ENCODE peak calls at places on chromosomes 3 and 15, in six cellular contexts. One of them, this sample, is unnamed.

GRCh38 chr15:44038801-44039200 is 156.3 kb downstream of the FRMD5 start:
- DNase-seq in K562: no peak
- DNase-seq in endothelial cell of umbilical vein: no peak
- DNase-seq in WTC11: peak
- DNase-seq in A549: no peak
- DNase-seq in H1: peak
- DNase-seq in this sample: peak

GRCh38 chr15:90295270-90295648 is 29.8 kb downstream of the NGRN start:
- DNase-seq in K562: no peak
- DNase-seq in endothelial cell of umbilical vein: no peak
- DNase-seq in WTC11: no peak
- DNase-seq in A549: no peak
- DNase-seq in H1: no peak
- DNase-seq in this sample: no peak

GRCh38 chr3:139476348-139476747 is at the start of gene RBP2:
- DNase-seq in K562: no peak
- DNase-seq in endothelial cell of umbilical vein: no peak
- DNase-seq in WTC11: no peak
- DNase-seq in A549: no peak
- DNase-seq in H1: no peak
- DNase-seq in this sample: no peak

GRCh38 chr3:186251948-186252619 is 110.0 kb downstream of the DGKG start:
- DNase-seq in K562: no peak
- DNase-seq in endothelial cell of umbilical vein: no peak
- DNase-seq in WTC11: no peak
- DNase-seq in A549: no peak
- DNase-seq in H1: no peak
- DNase-seq in this sample: no peak

GRCh38 chr3:123834631-123835030 is 49.5 kb downstream of the MYLK start:
- DNase-seq in K562: no peak
- DNase-seq in endothelial cell of umbilical vein: peak
- DNase-seq in WTC11: no peak
- DNase-seq in A549: no peak
- DNase-seq in H1: no peak
- DNase-seq in this sample: no peak

GRCh38 chr15:99450896-99451358 is 114.9 kb upstream of the MEF2A start:
- DNase-seq in K562: peak
- DNase-seq in endothelial cell of umbilical vein: peak
- DNase-seq in WTC11: no peak
- DNase-seq in A549: no peak
- DNase-seq in H1: peak
- DNase-seq in this sample: no peak

GRCh38 chr3:197394464-197395321 is 96.3 kb upstream of the DLG1 start:
- DNase-seq in K562: peak
- DNase-seq in endothelial cell of umbilical vein: peak
- DNase-seq in WTC11: no peak
- DNase-seq in A549: no peak
- DNase-seq in H1: no peak
- DNase-seq in this sample: no peak

GRCh38 chr15:28942046-28942445 is 56.3 kb downstream of the APBA2 start:
- DNase-seq in K562: no peak
- DNase-seq in endothelial cell of umbilical vein: no peak
- DNase-seq in WTC11: no peak
- DNase-seq in A549: no peak
- DNase-seq in H1: no peak
- DNase-seq in this sample: no peak

GRCh38 chr15:80559320-80559693 is 135.8 kb upstream of the ABHD17C start:
- DNase-seq in K562: no peak
- DNase-seq in endothelial cell of umbilical vein: no peak
- DNase-seq in WTC11: no peak
- DNase-seq in A549: no peak
- DNase-seq in H1: peak
- DNase-seq in this sample: no peak

GRCh38 chr3:21170964-21171363 is 580.0 kb downstream of the ZNF385D start:
- DNase-seq in K562: peak
- DNase-seq in endothelial cell of umbilical vein: no peak
- DNase-seq in WTC11: no peak
- DNase-seq in A549: no peak
- DNase-seq in H1: no peak
- DNase-seq in this sample: no peak

GRCh38 chr3:135081451-135082434 is 286.7 kb downstream of the EPHB1 start:
- DNase-seq in K562: no peak
- DNase-seq in endothelial cell of umbilical vein: no peak
- DNase-seq in WTC11: no peak
- DNase-seq in A549: no peak
- DNase-seq in H1: no peak
- DNase-seq in this sample: no peak

GRCh38 chr3:135084404-135084803 is 289.3 kb downstream of the EPHB1 start:
- DNase-seq in K562: no peak
- DNase-seq in endothelial cell of umbilical vein: no peak
- DNase-seq in WTC11: no peak
- DNase-seq in A549: no peak
- DNase-seq in H1: no peak
- DNase-seq in this sample: no peak

GRCh38 chr3:135082706-135083105 is 287.6 kb downstream of the EPHB1 start:
- DNase-seq in K562: no peak
- DNase-seq in endothelial cell of umbilical vein: no peak
- DNase-seq in WTC11: no peak
- DNase-seq in A549: no peak
- DNase-seq in H1: no peak
- DNase-seq in this sample: no peak

GRCh38 chr3:135083756-135084155 is 288.7 kb downstream of the EPHB1 start:
- DNase-seq in K562: no peak
- DNase-seq in endothelial cell of umbilical vein: no peak
- DNase-seq in WTC11: no peak
- DNase-seq in A549: no peak
- DNase-seq in H1: no peak
- DNase-seq in this sample: no peak

DNA sequence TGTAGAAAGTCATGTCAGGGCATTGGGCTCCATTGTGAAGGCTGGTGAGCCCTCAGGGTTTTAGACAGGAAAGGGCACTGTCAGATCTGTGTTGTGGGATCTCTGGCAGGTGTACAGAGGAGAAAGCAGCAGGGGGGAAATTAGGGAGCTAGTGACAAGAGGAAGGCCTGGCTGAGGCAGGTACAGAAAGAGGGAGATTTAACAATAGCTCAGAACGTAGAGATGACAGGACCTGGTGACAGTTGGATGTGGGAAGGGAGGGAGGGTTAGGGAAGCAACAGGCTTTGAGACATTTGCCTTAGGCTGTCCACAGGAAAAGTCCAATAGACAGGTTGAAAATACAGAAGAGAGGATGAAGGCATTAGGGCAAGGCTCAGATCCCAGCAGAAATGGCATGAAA is 288.1 kb downstream of the EPHB1 start:
- DNase-seq in K562: no peak
- DNase-seq in endothelial cell of umbilical vein: no peak
- DNase-seq in WTC11: no peak
- DNase-seq in A549: no peak
- DNase-seq in H1: no peak
- DNase-seq in this sample: no peak
- TF ChIP-seq JUN in K562: no peak
- TF ChIP-seq JUN in endothelial cell of umbilical vein: no peak
- TF ChIP-seq JUN in WTC11: no peak
- TF ChIP-seq JUN in A549: no peak
- TF ChIP-seq JUN in H1: no peak
- TF ChIP-seq JUN in this sample: no peak

GRCh38 chr3:173395412-173396181 is 1.9 kb upstream of the NLGN1 start:
- DNase-seq in K562: peak
- DNase-seq in endothelial cell of umbilical vein: peak
- DNase-seq in WTC11: peak
- DNase-seq in A549: no peak
- DNase-seq in H1: peak
- DNase-seq in this sample: no peak

GRCh38 chr3:173396191-173397041 is 1.1 kb upstream of the NLGN1 start:
- DNase-seq in K562: no peak
- DNase-seq in endothelial cell of umbilical vein: peak
- DNase-seq in WTC11: peak
- DNase-seq in A549: no peak
- DNase-seq in H1: peak
- DNase-seq in this sample: no peak

GRCh38 chr3:173399001-173399400 is 1.5 kb downstream of the NLGN1 start:
- DNase-seq in K562: no peak
- DNase-seq in endothelial cell of umbilical vein: peak
- DNase-seq in WTC11: no peak
- DNase-seq in A549: no peak
- DNase-seq in H1: no peak
- DNase-seq in this sample: no peak

GRCh38 chr3:173397161-173398110 is at the start of gene NLGN1:
- DNase-seq in K562: no peak
- DNase-seq in endothelial cell of umbilical vein: peak
- DNase-seq in WTC11: peak
- DNase-seq in A549: no peak
- DNase-seq in H1: peak
- DNase-seq in this sample: no peak

DNA sequence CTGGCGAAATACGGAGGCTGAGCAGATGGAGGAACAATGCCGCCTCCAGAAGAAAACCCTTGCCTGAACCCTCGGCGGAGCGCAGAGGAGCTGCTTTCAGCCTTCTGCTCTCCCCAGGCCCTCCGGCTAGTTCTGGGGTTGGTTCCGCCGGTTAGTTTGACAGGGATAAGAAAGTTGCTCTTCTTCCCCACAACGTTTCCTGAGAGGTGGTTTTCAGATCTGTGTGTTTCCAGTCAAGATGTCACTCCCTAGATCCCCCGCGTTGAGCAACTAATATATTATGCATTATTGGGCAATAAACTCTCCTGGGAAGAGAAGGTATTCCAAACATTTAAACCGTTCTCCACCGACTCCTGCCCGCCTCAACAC is 551 bp downstream of the NLGN1 start:
- DNase-seq in K562: no peak
- DNase-seq in endothelial cell of umbilical vein: no peak
- DNase-seq in WTC11: no peak
- DNase-seq in A549: no peak
- DNase-seq in H1: no peak
- DNase-seq in this sample: no peak
- TF ChIP-seq JUN in K562: no peak
- TF ChIP-seq JUN in endothelial cell of umbilical vein: no peak
- TF ChIP-seq JUN in WTC11: no peak
- TF ChIP-seq JUN in A549: no peak
- TF ChIP-seq JUN in H1: no peak
- TF ChIP-seq JUN in this sample: no peak

GRCh38 chr15:50864876-50865275 is 43.6 kb upstream of the AP4E1 start:
- DNase-seq in K562: no peak
- DNase-seq in endothelial cell of umbilical vein: no peak
- DNase-seq in WTC11: no peak
- DNase-seq in A549: no peak
- DNase-seq in H1: no peak
- DNase-seq in this sample: no peak

GRCh38 chr15:50860824-50861223 is 47.7 kb upstream of the AP4E1 start:
- DNase-seq in K562: no peak
- DNase-seq in endothelial cell of umbilical vein: no peak
- DNase-seq in WTC11: no peak
- DNase-seq in A549: no peak
- DNase-seq in H1: no peak
- DNase-seq in this sample: no peak

GRCh38 chr15:50857763-50858162 is 50.7 kb upstream of the AP4E1 start:
- DNase-seq in K562: peak
- DNase-seq in endothelial cell of umbilical vein: no peak
- DNase-seq in WTC11: no peak
- DNase-seq in A549: no peak
- DNase-seq in H1: no peak
- DNase-seq in this sample: no peak

GRCh38 chr15:50865515-50866370 is 42.7 kb upstream of the AP4E1 start:
- DNase-seq in K562: no peak
- DNase-seq in endothelial cell of umbilical vein: no peak
- DNase-seq in WTC11: no peak
- DNase-seq in A549: no peak
- DNase-seq in H1: no peak
- DNase-seq in this sample: no peak

GRCh38 chr15:50862553-50862952 is 45.9 kb upstream of the AP4E1 start:
- DNase-seq in K562: no peak
- DNase-seq in endothelial cell of umbilical vein: no peak
- DNase-seq in WTC11: no peak
- DNase-seq in A549: no peak
- DNase-seq in H1: no peak
- DNase-seq in this sample: no peak
- TF ChIP-seq JUN in K562: no peak
- TF ChIP-seq JUN in endothelial cell of umbilical vein: no peak
- TF ChIP-seq JUN in WTC11: no peak
- TF ChIP-seq JUN in A549: no peak
- TF ChIP-seq JUN in H1: no peak
- TF ChIP-seq JUN in this sample: no peak

GRCh38 chr3:161388860-161389259 is 17.5 kb upstream of the SPTSSB start:
- DNase-seq in K562: no peak
- DNase-seq in endothelial cell of umbilical vein: no peak
- DNase-seq in WTC11: no peak
- DNase-seq in A549: no peak
- DNase-seq in H1: no peak
- DNase-seq in this sample: no peak
- TF ChIP-seq JUN in K562: no peak
- TF ChIP-seq JUN in endothelial cell of umbilical vein: no peak
- TF ChIP-seq JUN in WTC11: no peak
- TF ChIP-seq JUN in A549: no peak
- TF ChIP-seq JUN in H1: no peak
- TF ChIP-seq JUN in this sample: no peak

GRCh38 chr3:57948080-57948671 is 60.0 kb upstream of the FLNB start:
- DNase-seq in K562: no peak
- DNase-seq in endothelial cell of umbilical vein: no peak
- DNase-seq in WTC11: no peak
- DNase-seq in A549: no peak
- DNase-seq in H1: no peak
- DNase-seq in this sample: peak

GRCh38 chr3:57946970-57947381 is 61.2 kb upstream of the FLNB start:
- DNase-seq in K562: no peak
- DNase-seq in endothelial cell of umbilical vein: no peak
- DNase-seq in WTC11: no peak
- DNase-seq in A549: no peak
- DNase-seq in H1: no peak
- DNase-seq in this sample: peak

GRCh38 chr3:57949344-57949743 is 58.9 kb upstream of the FLNB start:
- DNase-seq in K562: no peak
- DNase-seq in endothelial cell of umbilical vein: no peak
- DNase-seq in WTC11: no peak
- DNase-seq in A549: no peak
- DNase-seq in H1: no peak
- DNase-seq in this sample: no peak

GRCh38 chr3:57949779-57950618 is 58.2 kb upstream of the FLNB start:
- DNase-seq in K562: no peak
- DNase-seq in endothelial cell of umbilical vein: peak
- DNase-seq in WTC11: no peak
- DNase-seq in A549: peak
- DNase-seq in H1: no peak
- DNase-seq in this sample: peak

GRCh38 chr3:57948782-57949242 is 59.4 kb upstream of the FLNB start:
- DNase-seq in K562: no peak
- DNase-seq in endothelial cell of umbilical vein: no peak
- DNase-seq in WTC11: no peak
- DNase-seq in A549: no peak
- DNase-seq in H1: no peak
- DNase-seq in this sample: peak
- TF ChIP-seq JUN in K562: no peak
- TF ChIP-seq JUN in endothelial cell of umbilical vein: no peak
- TF ChIP-seq JUN in WTC11: no peak
- TF ChIP-seq JUN in A549: no peak
- TF ChIP-seq JUN in H1: no peak
- TF ChIP-seq JUN in this sample: peak

This sample was measured in HepG2.